ENCODE peak calls at places on chromosome 7, in four cellular contexts. K is A549, X is endothelial cell of umbilical vein, L is K562. Z is an unnamed sample.

GRCh38 chr7:150323682-150324365 is 479 bp upstream of the ACTR3C start:
- DNase-seq in L (peak), K (no peak), X (no peak), Z (no peak)

GRCh38 chr7:157273208-157274202 is 63.3 kb upstream of the DNAJB6 start:
- DNase-seq in L (peak), X (peak), K (peak), Z (peak)

GRCh38 chr7:85815511-85815910 is 628.7 kb upstream of the SEMA3D start:
- DNase-seq in K (no peak), L (no peak), X (no peak), Z (no peak)

GRCh38 chr7:104231054-104232046 is 23.5 kb upstream of the ORC5 start:
- DNase-seq in L (peak), X (peak), K (peak), Z (peak)

GRCh38 chr7:90461216-90461615 is 8.2 kb upstream of the PTTG1IP2 start:
- DNase-seq in L (no peak), X (no peak), K (no peak), Z (peak)

GRCh38 chr7:94054130-94054529 is 50.0 kb upstream of the BET1 start:
- DNase-seq in X (no peak), L (no peak), K (no peak), Z (no peak)

GRCh38 chr7:159031750-159032149 is 112.9 kb downstream of the VIPR2 start:
- DNase-seq in L (no peak), K (no peak), X (no peak), Z (no peak)

GRCh38 chr7:28988818-28989595 is 30.9 kb upstream of the TRIL start:
- DNase-seq in X (no peak), K (no peak), L (no peak), Z (no peak)

GRCh38 chr7:45129181-45129800 is 17.8 kb upstream of the TBRG4 start:
- DNase-seq in K (no peak), L (no peak), X (no peak), Z (no peak)

GRCh38 chr7:41219276-41219675 is 483.6 kb downstream of the INHBA start:
- DNase-seq in K (no peak), X (no peak), L (no peak), Z (no peak)

GRCh38 chr7:98866341-98866740 is 3.5 kb downstream of the TMEM130 start:
- DNase-seq in K (no peak), X (no peak), L (no peak), Z (no peak)

GRCh38 chr7:35697414-35698175 is 2.7 kb upstream of the HERPUD2 start:
- DNase-seq in X (peak), K (peak), L (no peak), Z (no peak)

GRCh38 chr7:1065263-1066260 is 21.2 kb downstream of the GPR146 start:
- DNase-seq in K (peak), L (peak), X (peak), Z (peak)

GRCh38 chr7:104894998-104895850 is 118.8 kb upstream of the KMT2E start:
- DNase-seq in K (no peak), X (no peak), L (no peak), Z (no peak)

GRCh38 chr7:84009051-84009450 is 185.5 kb downstream of the SEMA3A start:
- DNase-seq in L (no peak), K (peak), X (no peak), Z (no peak)

GRCh38 chr7:43700059-43700501 is 29.2 kb downstream of the COA1 start:
- DNase-seq in X (peak), L (no peak), K (peak), Z (peak)

GRCh38 chr7:40697653-40698052 is 562.8 kb downstream of the SUGCT start:
- DNase-seq in X (no peak), K (no peak), L (no peak), Z (peak)

GRCh38 chr7:156733638-156734037 is 93.1 kb downstream of the RNF32 start:
- DNase-seq in X (no peak), K (no peak), L (no peak), Z (no peak)

GRCh38 chr7:121267612-121268011 is 61.2 kb upstream of the WNT16 start:
- DNase-seq in K (no peak), L (no peak), X (no peak), Z (no peak)

GRCh38 chr7:139620676-139621344 is 97.3 kb downstream of the CLEC2L start:
- DNase-seq in K (peak), L (peak), X (peak), Z (peak)

GRCh38 chr7:825386-825785 is 6.9 kb upstream of the SUN1 start:
- DNase-seq in K (no peak), L (no peak), X (no peak), Z (no peak)

GRCh38 chr7:157194948-157195347 is 56.2 kb downstream of the UBE3C start:
- DNase-seq in K (no peak), X (no peak), L (no peak), Z (no peak)

GRCh38 chr7:12642539-12642938 is 44.9 kb upstream of the ARL4A start:
- DNase-seq in K (no peak), L (no peak), X (no peak), Z (no peak)

GRCh38 chr7:94338921-94339371 is 55.7 kb upstream of the COL1A2 start:
- DNase-seq in K (no peak), L (peak), X (no peak), Z (no peak)

GRCh38 chr7:47833211-47833610 is 115.1 kb downstream of the PKD1L1 start:
- DNase-seq in K (no peak), L (no peak), X (no peak), Z (peak)

GRCh38 chr7:30899630-30900029 is 12.0 kb upstream of the AQP1 start:
- DNase-seq in X (no peak), K (no peak), L (no peak), Z (no peak)
- TF ChIP-seq MYC in X (no peak), K (no peak), L (no peak), Z (no peak)

GRCh38 chr7:143887078-143887477 is 14.9 kb downstream of the TCAF1 start:
- DNase-seq in K (no peak), X (no peak), L (no peak), Z (no peak)
- H3K4me3 ChIP-seq in K (no peak), X (no peak), L (no peak), Z (no peak)

GRCh38 chr7:37659971-37660370 is 23.6 kb upstream of the GPR141 start:
- DNase-seq in L (no peak), X (no peak), K (no peak), Z (no peak)

GRCh38 chr7:37660614-37661013 is 23.0 kb upstream of the GPR141 start:
- DNase-seq in K (no peak), X (no peak), L (no peak), Z (no peak)

GRCh38 chr7:37657798-37658197 is 25.8 kb upstream of the GPR141 start:
- DNase-seq in L (no peak), X (no peak), K (no peak), Z (no peak)

DNA sequence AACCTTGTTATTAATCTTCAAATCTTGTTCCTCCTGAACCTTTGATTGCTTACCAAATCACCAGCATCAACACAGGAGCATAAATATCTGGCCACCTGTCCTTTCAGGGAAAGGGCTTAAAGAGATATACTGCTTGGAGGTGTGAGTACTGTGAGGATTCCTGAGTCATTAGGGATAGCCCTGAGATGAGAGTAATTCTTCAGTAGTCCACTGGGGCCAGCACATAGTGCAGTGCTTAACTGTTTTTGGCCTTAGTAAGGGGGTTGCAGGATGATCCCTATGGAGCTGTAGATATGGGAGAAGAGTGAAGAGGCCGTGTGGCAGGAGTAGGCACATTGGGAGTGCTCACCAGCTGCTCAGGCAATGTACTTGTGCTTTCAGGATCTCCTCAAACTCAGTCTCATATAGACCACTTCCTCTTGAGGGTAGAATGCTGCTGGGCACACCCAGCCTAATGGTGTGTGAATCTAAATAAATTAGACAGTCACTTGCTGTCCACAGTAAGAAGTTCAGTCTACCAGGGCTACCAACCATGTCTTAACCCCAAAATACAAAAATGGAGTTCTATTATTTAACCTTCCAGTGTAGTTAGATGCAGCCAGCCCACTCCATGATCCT is 26.5 kb upstream of the GPR141 start:
- DNase-seq in X (no peak), L (no peak), K (no peak), Z (peak)
- TF ChIP-seq MYC in X (no peak), L (no peak), K (no peak), Z (no peak)

GRCh38 chr7:129785457-129786178 is 167.1 kb downstream of the UBE2H start:
- DNase-seq in K (no peak), X (no peak), L (peak), Z (peak)
- H3K4me3 ChIP-seq in K (no peak), X (no peak), L (no peak), Z (peak)

GRCh38 chr7:113764401-113765035 is 154.3 kb downstream of the PPP1R3A start:
- DNase-seq in K (no peak), X (no peak), L (no peak), Z (no peak)
- TF ChIP-seq MYC in K (no peak), X (no peak), L (no peak), Z (no peak)

GRCh38 chr7:152970481-152970880 is 210.9 kb downstream of the ACTR3B start:
- DNase-seq in X (no peak), L (no peak), K (no peak), Z (no peak)

GRCh38 chr7:152966189-152966588 is 206.6 kb downstream of the ACTR3B start:
- DNase-seq in L (no peak), K (no peak), X (no peak), Z (no peak)

GRCh38 chr7:152968003-152968402 is 208.5 kb downstream of the ACTR3B start:
- DNase-seq in K (no peak), X (no peak), L (no peak), Z (no peak)

GRCh38 chr7:152969839-152970238 is 210.3 kb downstream of the ACTR3B start:
- DNase-seq in L (no peak), K (no peak), X (no peak), Z (no peak)

DNA sequence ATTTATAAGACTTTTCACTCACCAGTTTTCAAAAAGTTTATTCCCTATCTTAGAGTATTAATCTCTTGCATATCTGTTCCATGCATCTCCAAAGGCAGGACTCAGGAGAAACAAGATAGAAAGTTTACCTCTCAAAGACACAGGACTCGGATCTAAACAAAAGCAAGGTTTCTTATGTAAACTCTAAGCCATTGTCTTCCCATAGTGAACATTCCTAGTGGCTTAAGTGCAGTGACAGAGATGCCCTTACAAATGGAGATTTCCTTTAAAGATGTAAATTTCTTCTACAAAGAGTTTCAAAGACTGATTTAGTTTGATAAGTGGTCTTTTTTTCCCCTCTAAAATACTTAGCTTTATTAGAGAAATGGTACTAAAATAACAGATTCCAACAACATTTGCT is 209.8 kb downstream of the ACTR3B start:
- DNase-seq in L (no peak), X (no peak), K (no peak), Z (no peak)
- H3K4me3 ChIP-seq in L (no peak), X (no peak), K (no peak), Z (no peak)

Z was measured in NB4.